ENCODE peak calls at places on chromosomes 13 and 19, in ten cellular contexts. A is IMR-90, C is heart left ventricle, K is K562, R is HCT116, H is GM12878, S is right lobe of liver, Y is body of pancreas, Z is gastrocnemius medialis, Q is upper lobe of left lung. P is an unnamed sample.

GRCh38 chr13:35789335-35790166 is 313.1 kb upstream of the MAB21L1 start:
- ATAC-seq in A (peak; percentile 86), C (peak; percentile 60), K (no peak), R (peak; percentile 75), H (peak; percentile 71), S (peak; percentile 65), Y (no peak), Z (peak; percentile 53), Q (no peak), P (no peak)

GRCh38 chr13:108676620-108677019 is 47.2 kb downstream of the MYO16 start:
- ATAC-seq in A (no peak), C (no peak), K (no peak), R (no peak), H (peak; percentile 39), S (no peak), Y (no peak), Z (no peak), Q (no peak), P (no peak)

GRCh38 chr13:74288361-74288911 is 154.2 kb upstream of the KLF12 start:
- ATAC-seq in A (no peak), C (peak; percentile 59), K (no peak), R (no peak), H (no peak), S (peak; percentile 45), Y (no peak), Z (peak; percentile 17), Q (no peak), P (no peak)

GRCh38 chr19:41910992-41911888 is 17.0 kb downstream of the ERFL start:
- ATAC-seq in A (no peak), C (no peak), K (no peak), R (no peak), H (no peak), S (no peak), Y (no peak), Z (no peak), Q (no peak), P (no peak)

GRCh38 chr19:30664358-30665058 is 292.3 kb downstream of the ZNF536 start:
- ATAC-seq in A (no peak), C (peak; percentile 86), K (peak; percentile 38), R (peak; percentile 56), H (no peak), S (peak; percentile 89), Y (peak; percentile 88), Z (no peak), Q (no peak), P (peak; percentile 63)

GRCh38 chr13:107117327-107118012 is 549.5 kb upstream of the ARGLU1 start:
- ATAC-seq in A (peak; percentile 81), C (no peak), K (no peak), R (no peak), H (no peak), S (no peak), Y (no peak), Z (no peak), Q (peak; percentile 22), P (no peak)

GRCh38 chr13:110887242-110887954 is 27.5 kb downstream of the ANKRD10 start:
- ATAC-seq in A (no peak), C (peak; percentile 48), K (peak; percentile 52), R (peak; percentile 49), H (peak; percentile 43), S (peak; percentile 29), Y (peak; percentile 19), Z (peak; percentile 74), Q (no peak), P (no peak)

GRCh38 chr19:53131732-53132131 is 978 bp downstream of the ZNF415 start:
- ATAC-seq in A (peak; percentile 8), C (peak; percentile 29), K (no peak), R (no peak), H (no peak), S (peak; percentile 42), Y (no peak), Z (no peak), Q (no peak), P (no peak)

GRCh38 chr19:49779731-49780578 is 13.2 kb downstream of the AP2A1 start:
- ATAC-seq in A (no peak), C (peak; percentile 20), K (no peak), R (no peak), H (peak; percentile 61), S (peak; percentile 37), Y (no peak), Z (no peak), Q (no peak), P (no peak)

GRCh38 chr13:110683921-110684320 is 22.0 kb downstream of the CARS2 start:
- ATAC-seq in A (no peak), C (no peak), K (no peak), R (no peak), H (no peak), S (peak; percentile 21), Y (no peak), Z (no peak), Q (no peak), P (no peak)

GRCh38 chr13:48233097-48233885 is at the start of gene ITM2B:
- ATAC-seq in A (peak; percentile 95), C (peak; percentile 83), K (peak; percentile 89), R (peak; percentile 94), H (peak; percentile 79), S (peak; percentile 93), Y (peak; percentile 87), Z (peak; percentile 71), Q (peak; percentile 89), P (peak; percentile 93)
- TF ChIP-seq POLR2A in A (peak; percentile 86), C (peak; percentile 67), K (peak; percentile 71), R (no peak), H (peak; percentile 57), S (peak; percentile 97), Y (peak; percentile 78), Z (peak; percentile 89), Q (peak; percentile 84), P (peak; percentile 91)

GRCh38 chr19:35845215-35846037 is 6.9 kb downstream of the NPHS1 start:
- ATAC-seq in A (peak; percentile 71), C (peak; percentile 22), K (peak; percentile 93), R (peak; percentile 71), H (peak; percentile 29), S (peak; percentile 32), Y (peak; percentile 74), Z (no peak), Q (no peak), P (peak; percentile 34)

GRCh38 chr19:35842666-35843272 is 9.5 kb downstream of the NPHS1 start:
- ATAC-seq in A (no peak), C (no peak), K (no peak), R (no peak), H (no peak), S (no peak), Y (no peak), Z (no peak), Q (no peak), P (no peak)

GRCh38 chr19:35844482-35845214 is 7.7 kb downstream of the NPHS1 start:
- ATAC-seq in A (no peak), C (no peak), K (peak; percentile 30), R (no peak), H (no peak), S (no peak), Y (no peak), Z (no peak), Q (no peak), P (no peak)

GRCh38 chr19:35841961-35842595 is 10.2 kb downstream of the NPHS1 start:
- ATAC-seq in A (no peak), C (no peak), K (no peak), R (no peak), H (no peak), S (no peak), Y (no peak), Z (no peak), Q (peak; percentile 27), P (no peak)

GRCh38 chr19:35843676-35844481 is 8.4 kb downstream of the NPHS1 start:
- ATAC-seq in A (peak; percentile 35), C (no peak), K (peak; percentile 84), R (peak; percentile 80), H (no peak), S (no peak), Y (peak; percentile 13), Z (no peak), Q (no peak), P (no peak)
- H3K27me3 ChIP-seq in A (peaks cover 46% of the 10 kb centered on the region), C (peaks cover 52% of the 10 kb centered on the region), K (peaks cover 24% of the 10 kb centered on the region), R (no peaks in the 10 kb centered on the region), H (peaks cover 3% of the 10 kb centered on the region), S (peaks cover 5% of the 10 kb centered on the region), Y (no peaks in the 10 kb centered on the region), Z (peaks cover 51% of the 10 kb centered on the region), Q (no peaks in the 10 kb centered on the region), P (peaks cover 87% of the 10 kb centered on the region)

GRCh38 chr19:16113727-16114126 is 2.0 kb downstream of the RAB8A start:
- ATAC-seq in A (no peak), C (no peak), K (no peak), R (no peak), H (peak; percentile 3), S (no peak), Y (no peak), Z (no peak), Q (no peak), P (no peak)

GRCh38 chr19:16111160-16111908 is at the start of gene RAB8A:
- ATAC-seq in A (peak; percentile 95), C (peak; percentile 98), K (peak; percentile 97), R (peak; percentile 95), H (peak; percentile 93), S (peak; percentile 96), Y (peak; percentile 97), Z (peak; percentile 97), Q (peak; percentile 99), P (peak; percentile 98)

GRCh38 chr19:16112778-16113177 is 1.1 kb downstream of the RAB8A start:
- ATAC-seq in A (no peak), C (no peak), K (peak; percentile 3), R (no peak), H (no peak), S (no peak), Y (no peak), Z (no peak), Q (no peak), P (no peak)

GRCh38 chr19:16115309-16116039 is 3.8 kb downstream of the RAB8A start:
- ATAC-seq in A (no peak), C (no peak), K (no peak), R (no peak), H (no peak), S (no peak), Y (no peak), Z (no peak), Q (no peak), P (no peak)

DNA sequence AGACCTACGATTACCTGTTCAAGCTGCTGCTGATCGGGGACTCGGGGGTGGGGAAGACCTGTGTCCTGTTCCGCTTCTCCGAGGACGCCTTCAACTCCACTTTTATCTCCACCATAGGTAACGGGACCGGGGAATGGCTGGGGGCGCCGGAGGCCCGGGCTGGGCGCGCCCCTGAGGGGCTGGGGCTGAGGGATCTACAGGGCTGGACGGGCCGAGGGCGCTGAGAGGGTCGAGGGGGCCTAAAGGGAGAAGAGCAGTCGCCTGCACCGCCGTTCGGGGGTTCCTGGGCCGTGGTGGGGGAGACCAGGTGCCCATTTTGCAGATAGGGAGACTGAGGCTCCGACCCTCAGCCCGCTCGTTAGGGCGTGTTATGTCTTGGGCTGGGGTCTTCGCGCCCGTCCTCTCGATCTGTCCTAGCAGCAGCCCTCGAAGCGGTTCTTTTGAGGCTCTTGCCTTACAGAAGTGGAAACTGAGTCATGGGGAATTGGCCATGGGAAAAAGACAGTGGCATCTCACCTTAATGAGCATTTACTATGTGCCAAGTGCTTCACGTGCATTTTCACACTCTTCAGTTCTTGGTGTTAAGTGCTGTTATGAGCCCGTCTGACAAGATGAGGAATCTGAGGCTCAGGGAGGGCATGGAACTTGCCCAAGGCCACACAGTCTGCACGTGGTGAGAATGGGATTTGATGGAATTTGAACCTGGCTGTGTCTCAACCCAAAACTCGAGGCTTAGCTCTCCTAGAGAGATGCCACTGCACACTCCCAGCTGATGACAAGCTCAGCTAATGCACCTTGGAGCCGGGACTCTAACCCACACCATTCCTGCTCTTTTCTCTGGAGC is 442 bp downstream of the RAB8A start:
- ATAC-seq in A (peak; percentile 1), C (no peak), K (peak; percentile 4), R (peak; percentile 2), H (peak; percentile 0), S (peak; percentile 18), Y (peak; percentile 1), Z (no peak), Q (no peak), P (no peak)
- TF ChIP-seq POLR2A in A (peak; percentile 60), C (no peak), K (peak; percentile 68), R (peak; percentile 61), H (peak; percentile 80), S (peak; percentile 60), Y (peak; percentile 81), Z (peak; percentile 49), Q (no peak), P (peak; percentile 39)

GRCh38 chr13:20161275-20161950 is 561 bp upstream of the GJA3 start:
- ATAC-seq in A (no peak), C (peak; percentile 61), K (no peak), R (peak; percentile 54), H (peak; percentile 68), S (no peak), Y (no peak), Z (no peak), Q (no peak), P (no peak)
- H3K27me3 ChIP-seq in A (peaks cover under 1% of the 10 kb centered on the region), C (peaks cover 23% of the 10 kb centered on the region), K (peaks cover 3% of the 10 kb centered on the region), R (no peaks in the 10 kb centered on the region), H (peaks cover 3% of the 10 kb centered on the region), S (peaks cover 4% of the 10 kb centered on the region), Y (peaks cover 32% of the 10 kb centered on the region), Z (peaks cover 64% of the 10 kb centered on the region), Q (no peaks in the 10 kb centered on the region), P (peaks cover 76% of the 10 kb centered on the region)

P was measured in gastroesophageal sphincter.